ENCODE peak calls at places on chromosomes 1 and 21, in five cellular contexts. One of them, this sample, is unnamed.

GRCh38 chr1:175169305-175170018 is 23.1 kb downstream of the KIAA0040 start:
- DNase-seq in GM12878: no peak
- DNase-seq in K562: no peak
- DNase-seq in SK-N-SH: no peak
- DNase-seq in HepG2: no peak
- DNase-seq in this sample: no peak

GRCh38 chr1:46131727-46132528 is 501 bp downstream of the PIK3R3 start:
- DNase-seq in GM12878: no peak
- DNase-seq in K562: peak; percentile 61
- DNase-seq in SK-N-SH: peak; percentile 36
- DNase-seq in HepG2: no peak
- DNase-seq in this sample: no peak

GRCh38 chr1:63537940-63538339 is 14.6 kb downstream of the EFCAB7 start:
- DNase-seq in GM12878: no peak
- DNase-seq in K562: no peak
- DNase-seq in SK-N-SH: peak; percentile 7
- DNase-seq in HepG2: no peak
- DNase-seq in this sample: no peak

GRCh38 chr1:9449976-9450696 is 89.1 kb upstream of the SLC25A33 start:
- DNase-seq in GM12878: no peak
- DNase-seq in K562: no peak
- DNase-seq in SK-N-SH: no peak
- DNase-seq in HepG2: no peak
- DNase-seq in this sample: no peak

GRCh38 chr1:156938813-156939212 is 18.4 kb downstream of the LRRC71 start:
- DNase-seq in GM12878: no peak
- DNase-seq in K562: no peak
- DNase-seq in SK-N-SH: no peak
- DNase-seq in HepG2: no peak
- DNase-seq in this sample: no peak

GRCh38 chr21:32463367-32463766 is 50.9 kb downstream of the EVA1C start:
- DNase-seq in GM12878: no peak
- DNase-seq in K562: no peak
- DNase-seq in SK-N-SH: no peak
- DNase-seq in HepG2: no peak
- DNase-seq in this sample: no peak

GRCh38 chr1:14707774-14708450 is 109.4 kb downstream of the KAZN start:
- DNase-seq in GM12878: no peak
- DNase-seq in K562: no peak
- DNase-seq in SK-N-SH: no peak
- DNase-seq in HepG2: no peak
- DNase-seq in this sample: no peak

GRCh38 chr21:43025636-43026180 is 49.9 kb downstream of the CBS start:
- DNase-seq in GM12878: no peak
- DNase-seq in K562: no peak
- DNase-seq in SK-N-SH: no peak
- DNase-seq in HepG2: peak; percentile 52
- DNase-seq in this sample: no peak

GRCh38 chr1:244165701-244166100 is 114.6 kb downstream of the ZBTB18 start:
- DNase-seq in GM12878: no peak
- DNase-seq in K562: no peak
- DNase-seq in SK-N-SH: no peak
- DNase-seq in HepG2: no peak
- DNase-seq in this sample: no peak

GRCh38 chr1:158025576-158026230 is 32.3 kb downstream of the KIRREL1 start:
- DNase-seq in GM12878: no peak
- DNase-seq in K562: no peak
- DNase-seq in SK-N-SH: no peak
- DNase-seq in HepG2: no peak
- DNase-seq in this sample: no peak

GRCh38 chr1:167409183-167409582 is 109.1 kb downstream of the CD247 start:
- DNase-seq in GM12878: no peak
- DNase-seq in K562: peak; percentile 16
- DNase-seq in SK-N-SH: no peak
- DNase-seq in HepG2: peak; percentile 24
- DNase-seq in this sample: no peak

GRCh38 chr1:235648954-235649721 is 446 bp downstream of the GNG4 start:
- DNase-seq in GM12878: no peak
- DNase-seq in K562: no peak
- DNase-seq in SK-N-SH: peak; percentile 69
- DNase-seq in HepG2: peak; percentile 37
- DNase-seq in this sample: no peak

GRCh38 chr1:113684153-113684541 is 75.1 kb downstream of the PHTF1 start:
- DNase-seq in GM12878: no peak
- DNase-seq in K562: peak; percentile 34
- DNase-seq in SK-N-SH: peak; percentile 51
- DNase-seq in HepG2: no peak
- DNase-seq in this sample: no peak

GRCh38 chr1:61692155-61692783 is 32.7 kb downstream of the TM2D1 start:
- DNase-seq in GM12878: no peak
- DNase-seq in K562: no peak
- DNase-seq in SK-N-SH: no peak
- DNase-seq in HepG2: no peak
- DNase-seq in this sample: no peak

GRCh38 chr1:85911742-85912141 is 203.5 kb upstream of the ZNHIT6 start:
- DNase-seq in GM12878: no peak
- DNase-seq in K562: no peak
- DNase-seq in SK-N-SH: no peak
- DNase-seq in HepG2: no peak
- DNase-seq in this sample: no peak

GRCh38 chr1:234862944-234863515 is 253.1 kb upstream of the IRF2BP2 start:
- DNase-seq in GM12878: no peak
- DNase-seq in K562: no peak
- DNase-seq in SK-N-SH: no peak
- DNase-seq in HepG2: peak; percentile 65
- DNase-seq in this sample: no peak

GRCh38 chr1:201766117-201766863 is 62.7 kb upstream of the IPO9 start:
- DNase-seq in GM12878: no peak
- DNase-seq in K562: no peak
- DNase-seq in SK-N-SH: no peak
- DNase-seq in HepG2: no peak
- DNase-seq in this sample: no peak

GRCh38 chr1:28170036-28170596 is 6.4 kb downstream of the PTAFR start:
- DNase-seq in GM12878: no peak
- DNase-seq in K562: no peak
- DNase-seq in SK-N-SH: no peak
- DNase-seq in HepG2: peak; percentile 73
- DNase-seq in this sample: no peak

GRCh38 chr1:10621906-10622305 is 147.2 kb downstream of the PEX14 start:
- DNase-seq in GM12878: no peak
- DNase-seq in K562: no peak
- DNase-seq in SK-N-SH: no peak
- DNase-seq in HepG2: no peak
- DNase-seq in this sample: no peak

GRCh38 chr1:42756956-42757891 is 9.6 kb downstream of the P3H1 start:
- DNase-seq in GM12878: no peak
- DNase-seq in K562: peak; percentile 82
- DNase-seq in SK-N-SH: peak; percentile 82
- DNase-seq in HepG2: peak; percentile 70
- DNase-seq in this sample: peak; percentile 55

GRCh38 chr1:64875606-64876005 is 90.7 kb downstream of the JAK1 start:
- DNase-seq in GM12878: no peak
- DNase-seq in K562: no peak
- DNase-seq in SK-N-SH: no peak
- DNase-seq in HepG2: no peak
- DNase-seq in this sample: no peak

GRCh38 chr1:55466343-55466742 is 251.2 kb upstream of the USP24 start:
- DNase-seq in GM12878: no peak
- DNase-seq in K562: no peak
- DNase-seq in SK-N-SH: no peak
- DNase-seq in HepG2: no peak
- DNase-seq in this sample: no peak

GRCh38 chr1:39406533-39407478 is 84.6 kb upstream of the BMP8A start:
- DNase-seq in GM12878: no peak
- DNase-seq in K562: no peak
- DNase-seq in SK-N-SH: no peak
- DNase-seq in HepG2: peak; percentile 21
- DNase-seq in this sample: no peak

GRCh38 chr1:98277111-98277510 is 356.3 kb upstream of the DPYD start:
- DNase-seq in GM12878: no peak
- DNase-seq in K562: no peak
- DNase-seq in SK-N-SH: no peak
- DNase-seq in HepG2: no peak
- DNase-seq in this sample: peak; percentile 12

GRCh38 chr1:1616045-1616821 is 933 bp downstream of the MIB2 start:
- DNase-seq in GM12878: no peak
- DNase-seq in K562: peak; percentile 23
- DNase-seq in SK-N-SH: peak; percentile 85
- DNase-seq in HepG2: no peak
- DNase-seq in this sample: no peak

DNA sequence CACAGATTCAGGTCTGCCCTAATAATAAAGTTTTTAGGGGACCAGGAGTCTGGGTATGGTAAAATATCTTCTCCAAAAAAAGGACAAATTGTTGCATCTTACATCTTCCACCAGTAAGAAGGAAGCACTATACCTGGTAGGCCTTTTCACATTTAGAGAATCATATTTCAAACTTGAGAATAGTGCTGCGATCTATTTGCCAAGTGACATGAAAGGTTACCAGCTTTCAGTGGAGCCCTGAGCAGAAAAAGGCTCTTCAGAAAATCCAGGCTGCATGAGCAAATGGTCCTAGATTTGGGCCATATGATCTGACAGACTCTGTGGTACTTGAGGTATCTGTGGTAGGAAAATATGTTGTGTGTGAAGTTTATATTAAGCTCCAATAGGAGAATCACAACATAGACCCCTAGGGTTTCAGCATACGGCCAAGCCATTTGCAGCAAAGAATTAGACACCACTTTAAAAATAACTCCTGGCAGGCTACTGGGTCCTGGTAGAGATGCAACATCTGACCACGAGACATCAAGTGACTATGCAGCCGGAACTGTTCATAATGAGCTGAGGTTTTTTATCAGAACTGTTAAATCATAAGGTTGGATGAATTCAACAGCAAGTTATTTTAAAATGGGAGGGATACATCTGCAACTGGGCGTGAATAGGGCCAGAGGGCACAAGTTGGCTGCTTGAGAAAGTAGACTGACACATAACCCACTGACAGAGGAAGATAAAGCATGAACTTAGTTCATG is 38.6 kb upstream of the CCDC190 start:
- DNase-seq in GM12878: no peak
- DNase-seq in K562: no peak
- DNase-seq in SK-N-SH: no peak
- DNase-seq in HepG2: no peak
- DNase-seq in this sample: no peak
- TF ChIP-seq REST in GM12878: no peak
- TF ChIP-seq REST in K562: no peak
- TF ChIP-seq REST in SK-N-SH: no peak
- TF ChIP-seq REST in HepG2: no peak
- TF ChIP-seq REST in this sample: no peak

DNA sequence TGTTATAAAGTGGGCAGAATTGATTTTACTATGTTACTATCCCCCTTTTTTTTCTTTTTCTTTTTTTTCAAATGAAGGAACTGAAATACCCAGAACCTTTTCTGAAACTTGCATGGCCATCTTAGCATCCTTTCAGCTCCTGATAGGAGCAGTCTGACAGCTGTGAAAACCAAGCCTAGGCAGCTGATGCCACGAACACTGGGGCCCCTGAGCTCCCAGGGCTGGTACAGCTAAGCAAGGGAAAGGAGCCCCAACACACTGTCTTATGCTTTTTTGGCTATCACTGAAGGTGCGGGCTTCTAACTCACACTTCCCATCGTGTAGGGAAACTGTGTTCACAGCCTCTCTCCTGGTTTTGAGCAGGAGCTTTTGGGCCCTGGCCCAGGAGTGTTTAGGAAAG is 23.0 kb upstream of the CAMK1G start:
- DNase-seq in GM12878: no peak
- DNase-seq in K562: no peak
- DNase-seq in SK-N-SH: no peak
- DNase-seq in HepG2: no peak
- DNase-seq in this sample: no peak
- TF ChIP-seq GABPA in GM12878: no peak
- TF ChIP-seq GABPA in K562: no peak
- TF ChIP-seq GABPA in SK-N-SH: no peak
- TF ChIP-seq GABPA in HepG2: no peak
- TF ChIP-seq GABPA in this sample: no peak

GRCh38 chr1:232473319-232473718 is 156.6 kb downstream of the SIPA1L2 start:
- DNase-seq in GM12878: no peak
- DNase-seq in K562: no peak
- DNase-seq in SK-N-SH: no peak
- DNase-seq in HepG2: no peak
- DNase-seq in this sample: no peak

GRCh38 chr1:232472485-232473041 is 157.4 kb downstream of the SIPA1L2 start:
- DNase-seq in GM12878: no peak
- DNase-seq in K562: no peak
- DNase-seq in SK-N-SH: no peak
- DNase-seq in HepG2: no peak
- DNase-seq in this sample: no peak

GRCh38 chr1:232473900-232474299 is 156.0 kb downstream of the SIPA1L2 start:
- DNase-seq in GM12878: no peak
- DNase-seq in K562: no peak
- DNase-seq in SK-N-SH: no peak
- DNase-seq in HepG2: no peak
- DNase-seq in this sample: no peak

GRCh38 chr1:232470711-232471110 is 159.2 kb downstream of the SIPA1L2 start:
- DNase-seq in GM12878: no peak
- DNase-seq in K562: no peak
- DNase-seq in SK-N-SH: no peak
- DNase-seq in HepG2: no peak
- DNase-seq in this sample: no peak

DNA sequence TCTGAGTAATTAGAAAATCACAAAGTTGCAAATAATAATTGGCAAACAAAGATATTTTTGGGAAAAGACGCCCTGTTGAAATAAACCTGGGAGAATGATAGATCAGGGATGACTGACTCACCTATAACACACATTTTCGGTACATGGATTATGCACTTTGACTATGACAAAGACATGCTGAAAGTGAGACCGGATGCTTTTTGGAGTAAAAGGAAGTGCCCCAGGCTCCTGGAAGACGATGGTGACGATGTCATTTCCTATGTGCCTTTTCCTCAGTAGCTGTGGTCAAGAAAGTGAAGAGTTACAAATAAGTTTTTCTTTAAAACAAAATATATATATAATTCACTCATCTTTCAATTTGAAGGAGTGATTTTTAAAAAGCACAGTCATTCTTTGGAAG is 158.7 kb downstream of the SIPA1L2 start:
- DNase-seq in GM12878: no peak
- DNase-seq in K562: no peak
- DNase-seq in SK-N-SH: no peak
- DNase-seq in HepG2: no peak
- DNase-seq in this sample: no peak
- TF ChIP-seq REST in GM12878: no peak
- TF ChIP-seq REST in K562: no peak
- TF ChIP-seq REST in SK-N-SH: no peak
- TF ChIP-seq REST in HepG2: no peak
- TF ChIP-seq REST in this sample: no peak

DNA sequence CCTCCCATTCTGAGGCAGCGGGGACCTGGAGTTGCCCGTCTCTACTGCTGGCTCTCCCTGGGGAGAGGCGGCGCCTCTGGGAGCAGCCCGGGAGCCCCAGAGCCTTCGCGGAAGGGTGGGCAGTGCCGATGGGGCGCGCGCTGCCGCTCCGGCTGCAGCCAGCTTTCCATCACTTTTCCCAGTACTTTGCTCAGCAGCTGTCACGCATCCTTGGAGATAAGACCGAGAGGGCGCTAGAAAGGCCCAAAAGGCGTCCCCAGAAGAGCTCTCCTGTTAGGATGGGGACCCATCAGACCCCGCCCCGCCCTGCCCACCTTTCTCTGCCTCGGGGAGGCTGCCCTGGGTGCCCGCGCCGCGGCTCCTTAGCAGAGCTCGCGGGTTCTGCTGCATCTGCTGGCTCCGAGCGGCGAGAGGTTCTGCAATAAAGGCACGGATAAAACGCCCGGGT is 531 bp downstream of the KCNH1 start:
- DNase-seq in GM12878: no peak
- DNase-seq in K562: no peak
- DNase-seq in SK-N-SH: peak; percentile 69
- DNase-seq in HepG2: no peak
- DNase-seq in this sample: no peak
- TF ChIP-seq GABPA in GM12878: no peak
- TF ChIP-seq GABPA in K562: no peak
- TF ChIP-seq GABPA in SK-N-SH: no peak
- TF ChIP-seq GABPA in HepG2: no peak
- TF ChIP-seq GABPA in this sample: no peak